ENCODE peak calls at places on chromosomes 12 and 14, in six cellular contexts. One of them, this sample, is unnamed.

GRCh38 chr14:94998110-94998509 is 159.2 kb downstream of the DICER1 start:
- DNase-seq in mesothelial cell of epicardium: no peak
- DNase-seq in body of pancreas: no peak
- DNase-seq in lung: no peak
- DNase-seq in endothelial cell: no peak
- DNase-seq in type B pancreatic cell: no peak
- DNase-seq in this sample: no peak

GRCh38 chr12:59408431-59408830 is 187.4 kb upstream of the SLC16A7 start:
- DNase-seq in mesothelial cell of epicardium: no peak
- DNase-seq in body of pancreas: no peak
- DNase-seq in lung: no peak
- DNase-seq in endothelial cell: no peak
- DNase-seq in type B pancreatic cell: no peak
- DNase-seq in this sample: no peak

GRCh38 chr12:24948816-24949722 is at the start of gene BCAT1:
- DNase-seq in mesothelial cell of epicardium: peak; percentile 76
- DNase-seq in body of pancreas: peak; percentile 75
- DNase-seq in lung: peak; percentile 76
- DNase-seq in endothelial cell: peak; percentile 75
- DNase-seq in type B pancreatic cell: peak; percentile 84
- DNase-seq in this sample: peak; percentile 91

GRCh38 chr12:15919491-15919890 is 8.4 kb downstream of the DERA start:
- DNase-seq in mesothelial cell of epicardium: no peak
- DNase-seq in body of pancreas: no peak
- DNase-seq in lung: no peak
- DNase-seq in endothelial cell: no peak
- DNase-seq in type B pancreatic cell: no peak
- DNase-seq in this sample: no peak

GRCh38 chr14:65846469-65846868 is 433.9 kb downstream of the FUT8 start:
- DNase-seq in mesothelial cell of epicardium: no peak
- DNase-seq in body of pancreas: no peak
- DNase-seq in lung: no peak
- DNase-seq in endothelial cell: no peak
- DNase-seq in type B pancreatic cell: no peak
- DNase-seq in this sample: no peak

GRCh38 chr14:64878775-64879634 is 702 bp downstream of the SPTB start:
- DNase-seq in mesothelial cell of epicardium: peak; percentile 48
- DNase-seq in body of pancreas: peak; percentile 20
- DNase-seq in lung: no peak
- DNase-seq in endothelial cell: peak; percentile 31
- DNase-seq in type B pancreatic cell: no peak
- DNase-seq in this sample: no peak

GRCh38 chr12:7588703-7589329 is 76.9 kb downstream of the APOBEC1 start:
- DNase-seq in mesothelial cell of epicardium: no peak
- DNase-seq in body of pancreas: peak; percentile 69
- DNase-seq in lung: peak; percentile 45
- DNase-seq in endothelial cell: peak; percentile 20
- DNase-seq in type B pancreatic cell: no peak
- DNase-seq in this sample: no peak

GRCh38 chr12:2179953-2180736 is 127.4 kb downstream of the CACNA1C start:
- DNase-seq in mesothelial cell of epicardium: no peak
- DNase-seq in body of pancreas: peak; percentile 22
- DNase-seq in lung: no peak
- DNase-seq in endothelial cell: no peak
- DNase-seq in type B pancreatic cell: no peak
- DNase-seq in this sample: no peak

GRCh38 chr14:96071561-96071960 is 32.4 kb downstream of the C14orf132 start:
- DNase-seq in mesothelial cell of epicardium: no peak
- DNase-seq in body of pancreas: no peak
- DNase-seq in lung: no peak
- DNase-seq in endothelial cell: no peak
- DNase-seq in type B pancreatic cell: no peak
- DNase-seq in this sample: no peak

GRCh38 chr12:18753481-18754117 is 15.7 kb downstream of the CAPZA3 start:
- DNase-seq in mesothelial cell of epicardium: no peak
- DNase-seq in body of pancreas: no peak
- DNase-seq in lung: no peak
- DNase-seq in endothelial cell: peak; percentile 6
- DNase-seq in type B pancreatic cell: no peak
- DNase-seq in this sample: no peak

GRCh38 chr14:23623962-23624361 is 12.2 kb upstream of the DHRS2 start:
- DNase-seq in mesothelial cell of epicardium: no peak
- DNase-seq in body of pancreas: no peak
- DNase-seq in lung: no peak
- DNase-seq in endothelial cell: no peak
- DNase-seq in type B pancreatic cell: no peak
- DNase-seq in this sample: no peak

GRCh38 chr12:30458453-30458852 is 237.2 kb downstream of the IPO8 start:
- DNase-seq in mesothelial cell of epicardium: no peak
- DNase-seq in body of pancreas: no peak
- DNase-seq in lung: no peak
- DNase-seq in endothelial cell: no peak
- DNase-seq in type B pancreatic cell: no peak
- DNase-seq in this sample: no peak

DNA sequence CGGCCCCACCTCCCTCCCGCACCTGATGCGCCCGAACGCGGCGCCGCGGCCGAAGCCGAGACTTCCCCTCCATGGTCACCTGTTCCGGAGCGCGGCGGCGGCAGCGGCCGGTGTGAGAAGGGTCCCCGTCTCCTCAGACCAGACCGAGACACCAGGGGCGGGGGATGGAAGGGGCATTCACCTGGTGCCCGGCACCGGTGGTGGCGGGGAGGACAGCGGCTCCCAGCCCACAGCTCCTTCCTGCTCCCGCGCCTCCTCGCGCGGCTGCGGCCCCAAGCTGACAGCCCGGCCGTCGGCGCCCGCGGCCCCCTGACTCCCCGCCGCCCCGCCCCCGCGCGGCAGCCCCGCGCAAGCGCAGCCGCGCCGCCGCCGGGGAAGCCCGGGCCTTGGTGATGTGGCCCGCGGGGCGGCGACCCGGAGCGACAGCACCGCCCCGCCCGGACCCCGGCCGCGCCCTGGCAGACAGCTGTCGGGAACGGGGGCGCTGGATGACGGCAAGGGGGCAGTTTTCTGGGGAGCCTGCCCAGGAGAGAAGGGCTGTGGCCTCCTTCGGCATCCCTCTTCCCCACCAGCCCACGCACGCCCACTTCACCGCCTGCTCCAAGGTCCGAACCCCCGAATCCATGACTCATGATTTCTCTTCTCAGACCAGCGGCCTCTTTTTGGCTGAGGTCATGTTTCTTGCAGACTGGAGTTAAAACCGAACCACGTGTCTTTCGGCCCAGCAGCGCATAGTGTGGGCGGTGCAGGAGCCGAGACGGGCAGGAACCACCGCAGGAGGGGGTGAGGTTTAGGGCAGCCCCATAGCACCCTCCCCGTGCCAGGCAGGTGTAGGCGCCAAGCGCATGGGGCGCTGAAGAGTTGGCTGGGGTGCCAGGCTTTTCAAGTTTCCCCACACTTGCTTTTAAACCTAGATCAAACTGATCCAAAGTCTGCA is at the start of gene SLC41A2:
- DNase-seq in mesothelial cell of epicardium: peak; percentile 81
- DNase-seq in body of pancreas: peak; percentile 88
- DNase-seq in lung: peak; percentile 86
- DNase-seq in endothelial cell: peak; percentile 80
- DNase-seq in type B pancreatic cell: peak; percentile 79
- DNase-seq in this sample: peak; percentile 93
- TF ChIP-seq CTCF in mesothelial cell of epicardium: peak; percentile 22
- TF ChIP-seq CTCF in body of pancreas: peak; percentile 72
- TF ChIP-seq CTCF in lung: no peak
- TF ChIP-seq CTCF in endothelial cell: no peak
- TF ChIP-seq CTCF in type B pancreatic cell: peak; percentile 55
- TF ChIP-seq CTCF in this sample: no peak

DNA sequence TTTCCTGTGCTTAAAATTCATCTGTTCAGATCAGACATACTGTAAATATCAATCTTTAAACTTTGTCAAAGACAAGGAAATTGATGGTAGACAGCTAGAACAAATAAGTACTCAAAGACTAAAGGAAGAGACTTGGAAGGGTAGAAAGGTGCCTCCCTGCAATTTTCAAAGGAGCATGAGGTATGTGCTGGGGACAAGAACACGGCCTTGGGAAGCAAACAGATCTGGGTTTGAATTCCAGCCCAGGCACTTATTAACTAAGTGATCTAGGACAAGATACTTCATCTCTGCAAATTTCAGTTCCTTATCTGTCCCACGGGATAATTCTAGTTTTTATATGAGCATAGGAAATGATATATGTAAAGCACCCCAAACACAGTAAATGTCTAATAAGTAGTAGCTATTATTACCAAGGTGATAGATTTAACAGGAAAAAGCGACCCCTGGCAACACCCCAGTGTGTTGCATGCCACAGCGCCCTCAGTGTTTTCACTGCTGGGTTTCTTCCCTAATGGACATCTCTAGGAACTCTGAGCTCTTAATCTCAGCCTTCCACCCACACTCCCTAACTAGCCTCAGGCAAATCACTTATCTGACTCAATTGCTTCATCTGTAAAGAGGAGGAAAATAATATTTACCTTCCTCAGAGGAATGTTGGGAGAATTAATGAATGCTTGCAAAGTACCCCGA is 44.7 kb upstream of the BMP4 start:
- DNase-seq in mesothelial cell of epicardium: no peak
- DNase-seq in body of pancreas: no peak
- DNase-seq in lung: no peak
- DNase-seq in endothelial cell: no peak
- DNase-seq in type B pancreatic cell: no peak
- DNase-seq in this sample: no peak
- TF ChIP-seq CTCF in mesothelial cell of epicardium: no peak
- TF ChIP-seq CTCF in body of pancreas: no peak
- TF ChIP-seq CTCF in lung: no peak
- TF ChIP-seq CTCF in endothelial cell: no peak
- TF ChIP-seq CTCF in type B pancreatic cell: peak; percentile 25
- TF ChIP-seq CTCF in this sample: peak; percentile 11

GRCh38 chr12:10186299-10186698 is 7.5 kb downstream of the TMEM52B start:
- DNase-seq in mesothelial cell of epicardium: no peak
- DNase-seq in body of pancreas: no peak
- DNase-seq in lung: peak; percentile 35
- DNase-seq in endothelial cell: no peak
- DNase-seq in type B pancreatic cell: no peak
- DNase-seq in this sample: no peak

GRCh38 chr12:10189653-10190052 is 10.8 kb downstream of the TMEM52B start:
- DNase-seq in mesothelial cell of epicardium: no peak
- DNase-seq in body of pancreas: no peak
- DNase-seq in lung: no peak
- DNase-seq in endothelial cell: no peak
- DNase-seq in type B pancreatic cell: no peak
- DNase-seq in this sample: no peak

GRCh38 chr12:10191865-10192264 is 13.0 kb downstream of the TMEM52B start:
- DNase-seq in mesothelial cell of epicardium: no peak
- DNase-seq in body of pancreas: no peak
- DNase-seq in lung: no peak
- DNase-seq in endothelial cell: no peak
- DNase-seq in type B pancreatic cell: no peak
- DNase-seq in this sample: no peak

GRCh38 chr12:10194160-10194559 is 15.3 kb downstream of the TMEM52B start:
- DNase-seq in mesothelial cell of epicardium: no peak
- DNase-seq in body of pancreas: no peak
- DNase-seq in lung: no peak
- DNase-seq in endothelial cell: no peak
- DNase-seq in type B pancreatic cell: no peak
- DNase-seq in this sample: no peak

GRCh38 chr12:10190558-10191388 is 11.9 kb downstream of the TMEM52B start:
- DNase-seq in mesothelial cell of epicardium: no peak
- DNase-seq in body of pancreas: peak; percentile 50
- DNase-seq in lung: peak; percentile 54
- DNase-seq in endothelial cell: peak; percentile 55
- DNase-seq in type B pancreatic cell: no peak
- DNase-seq in this sample: no peak
- TF ChIP-seq CTCF in mesothelial cell of epicardium: peak; percentile 33
- TF ChIP-seq CTCF in body of pancreas: peak; percentile 68
- TF ChIP-seq CTCF in lung: peak; percentile 85
- TF ChIP-seq CTCF in endothelial cell: peak; percentile 38
- TF ChIP-seq CTCF in type B pancreatic cell: peak; percentile 73
- TF ChIP-seq CTCF in this sample: peak; percentile 81

DNA sequence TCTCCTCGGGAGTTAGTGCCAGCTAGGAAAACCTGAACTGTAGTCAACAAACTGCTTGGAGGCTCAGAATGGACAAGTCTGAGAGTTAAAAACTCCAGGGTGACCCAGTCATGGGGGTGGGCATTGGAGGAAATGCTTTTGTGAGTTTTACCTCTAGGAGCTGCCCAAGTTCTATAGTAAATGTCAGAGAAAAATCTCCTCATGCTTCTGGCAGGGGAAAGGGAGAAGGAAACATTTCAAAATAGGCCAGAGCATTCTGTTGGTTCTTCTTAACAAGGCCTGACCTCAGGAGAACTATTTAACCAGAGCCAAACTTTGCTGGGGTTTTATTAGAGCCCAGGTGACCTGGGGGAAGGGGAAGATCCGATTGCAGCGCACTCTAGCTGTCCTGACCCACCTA is 12.3 kb downstream of the NINJ2 start:
- DNase-seq in mesothelial cell of epicardium: no peak
- DNase-seq in body of pancreas: no peak
- DNase-seq in lung: no peak
- DNase-seq in endothelial cell: no peak
- DNase-seq in type B pancreatic cell: no peak
- DNase-seq in this sample: no peak
- TF ChIP-seq CTCF in mesothelial cell of epicardium: no peak
- TF ChIP-seq CTCF in body of pancreas: no peak
- TF ChIP-seq CTCF in lung: no peak
- TF ChIP-seq CTCF in endothelial cell: no peak
- TF ChIP-seq CTCF in type B pancreatic cell: no peak
- TF ChIP-seq CTCF in this sample: peak; percentile 25

GRCh38 chr12:48980953-48981756 is 3.0 kb downstream of the WNT1 start:
- DNase-seq in mesothelial cell of epicardium: no peak
- DNase-seq in body of pancreas: no peak
- DNase-seq in lung: no peak
- DNase-seq in endothelial cell: no peak
- DNase-seq in type B pancreatic cell: no peak
- DNase-seq in this sample: no peak
- TF ChIP-seq CTCF in mesothelial cell of epicardium: no peak
- TF ChIP-seq CTCF in body of pancreas: peak; percentile 6
- TF ChIP-seq CTCF in lung: no peak
- TF ChIP-seq CTCF in endothelial cell: no peak
- TF ChIP-seq CTCF in type B pancreatic cell: peak; percentile 27
- TF ChIP-seq CTCF in this sample: peak; percentile 18

DNA sequence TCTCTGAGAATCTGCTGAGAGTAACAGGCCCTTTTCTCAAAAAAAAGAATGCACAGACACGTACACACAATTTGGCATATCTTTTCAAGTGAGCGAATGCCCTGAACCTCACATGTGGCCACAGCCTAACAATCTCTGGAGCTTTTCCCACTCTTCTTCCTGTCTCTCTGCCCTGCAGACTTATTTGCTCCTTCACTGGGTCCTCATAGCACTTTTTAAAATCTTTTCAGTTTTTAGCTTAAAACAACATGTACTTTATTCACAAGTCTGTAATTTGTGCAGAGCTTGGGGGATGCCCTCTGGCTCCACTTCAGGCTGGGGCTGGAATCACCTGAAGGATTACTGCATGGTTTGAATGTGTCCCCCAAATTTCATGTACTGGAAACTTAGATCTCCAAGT is 9.0 kb downstream of the MAP1LC3B2 start:
- DNase-seq in mesothelial cell of epicardium: no peak
- DNase-seq in body of pancreas: no peak
- DNase-seq in lung: no peak
- DNase-seq in endothelial cell: no peak
- DNase-seq in type B pancreatic cell: no peak
- DNase-seq in this sample: no peak
- TF ChIP-seq CTCF in mesothelial cell of epicardium: no peak
- TF ChIP-seq CTCF in body of pancreas: no peak
- TF ChIP-seq CTCF in lung: no peak
- TF ChIP-seq CTCF in endothelial cell: no peak
- TF ChIP-seq CTCF in type B pancreatic cell: no peak
- TF ChIP-seq CTCF in this sample: no peak